ENCODE peak calls at places on chromosomes 4 and X, in four cellular contexts. Q, P, J and M are unnamed samples.

GRCh38 chr4:73706811-73707210 is 33.6 kb upstream of the CXCL8 start:
- DNase-seq in P (no peak), Q (no peak), J (no peak), M (no peak)

GRCh38 chr4:17280266-17280665 is 231.6 kb downstream of the QDPR start:
- DNase-seq in Q (no peak), J (no peak), P (no peak), M (no peak)

GRCh38 chr4:180054291-180054690 is 2188.9 kb upstream of the TENM3 start:
- DNase-seq in P (no peak), J (no peak), Q (no peak), M (no peak)

GRCh38 chr4:147768113-147768512 is 36.2 kb downstream of the ARHGAP10 start:
- DNase-seq in Q (no peak), J (no peak), P (no peak), M (no peak)

GRCh38 chr4:55553442-55553841 is 6.7 kb upstream of the CLOCK start:
- DNase-seq in Q (no peak), P (peak), J (peak), M (no peak)

GRCh38 chr4:165209796-165210195 is 2.4 kb downstream of the KLHL2 start:
- DNase-seq in Q (no peak), J (no peak), P (no peak), M (no peak)

GRCh38 chr4:170827562-170828260 is 738.0 kb upstream of the AADAT start:
- DNase-seq in Q (no peak), J (no peak), P (no peak), M (no peak)

GRCh38 chrX:74291964-74292891 is 11.8 kb upstream of the ZCCHC13 start:
- DNase-seq in P (peak), Q (peak), J (peak), M (peak)

GRCh38 chr4:147683172-147683571 is 791 bp downstream of the PRMT9 start:
- DNase-seq in P (peak), J (peak), Q (no peak), M (peak)

GRCh38 chr4:141713185-141713584 is 76.8 kb downstream of the IL15 start:
- DNase-seq in Q (no peak), P (no peak), J (no peak), M (no peak)

GRCh38 chr4:139314047-139314800 is 11.9 kb upstream of the NDUFC1 start:
- DNase-seq in J (peak), Q (no peak), P (no peak), M (no peak)

GRCh38 chr4:121876976-121877773 is 6.9 kb upstream of the BBS7 start:
- DNase-seq in J (no peak), Q (no peak), P (no peak), M (no peak)

GRCh38 chr4:150896513-150896912 is 118.6 kb downstream of the LRBA start:
- DNase-seq in J (no peak), Q (no peak), P (no peak), M (no peak)

GRCh38 chr4:140092094-140092820 is 61.7 kb downstream of the MAML3 start:
- DNase-seq in Q (no peak), P (peak), J (no peak), M (no peak)

GRCh38 chr4:143207555-143207954 is 22.8 kb downstream of the USP38 start:
- DNase-seq in Q (no peak), P (no peak), J (no peak), M (no peak)

GRCh38 chrX:17922303-17922702 is 61.2 kb upstream of the RAI2 start:
- DNase-seq in J (no peak), P (peak), Q (no peak), M (no peak)